ENCODE peak calls at places on chromosomes 5 and 9, in ten cellular contexts. J is sigmoid colon, B is GM23248, R is adrenal gland, I is body of pancreas, P is lung, H is cardiac muscle cell, N is mammary epithelial cell, D is tibial nerve, V is bronchial epithelial cell. T is an unnamed sample.

GRCh38 chr5:179209359-179210150 is 135.7 kb downstream of the ADAMTS2 start:
- DNase-seq in J (no peak), B (peak; percentile 94), R (no peak), I (no peak), P (no peak), H (peak; percentile 60), N (no peak), D (no peak), V (no peak), T (peak; percentile 86)

GRCh38 chr5:144832416-144832815 is 661.7 kb downstream of the KCTD16 start:
- DNase-seq in J (no peak), B (no peak), R (no peak), I (no peak), P (no peak), H (no peak), N (no peak), D (no peak), V (no peak), T (no peak)

GRCh38 chr5:28281381-28281780 is 1243.0 kb upstream of the CDH9 start:
- DNase-seq in J (no peak), B (no peak), R (no peak), I (no peak), P (no peak), H (peak; percentile 25), N (peak; percentile 21), D (no peak), V (peak; percentile 46), T (no peak)

GRCh38 chr9:24036459-24036858 is 210.4 kb upstream of the ELAVL2 start:
- DNase-seq in J (no peak), B (no peak), R (no peak), I (no peak), P (no peak), H (no peak), N (no peak), D (no peak), V (no peak), T (no peak)

GRCh38 chr9:76297721-76298239 is 96.4 kb downstream of the RFK start:
- DNase-seq in J (peak; percentile 85), B (peak; percentile 51), R (no peak), I (no peak), P (no peak), H (peak; percentile 63), N (no peak), D (peak; percentile 18), V (no peak), T (no peak)

GRCh38 chr5:13591621-13592020 is 352.9 kb downstream of the DNAH5 start:
- DNase-seq in J (no peak), B (peak; percentile 79), R (no peak), I (no peak), P (no peak), H (peak; percentile 1), N (peak; percentile 91), D (no peak), V (peak; percentile 93), T (no peak)

GRCh38 chr5:95718203-95718602 is 12.9 kb upstream of the RHOBTB3 start:
- DNase-seq in J (no peak), B (no peak), R (no peak), I (no peak), P (no peak), H (no peak), N (peak; percentile 9), D (no peak), V (peak; percentile 39), T (no peak)

GRCh38 chr5:171429543-171429910 is 10.1 kb downstream of the FGF18 start:
- DNase-seq in J (peak; percentile 56), B (no peak), R (no peak), I (no peak), P (no peak), H (no peak), N (no peak), D (peak; percentile 10), V (no peak), T (no peak)

GRCh38 chr5:129171194-129171944 is 76.8 kb downstream of the ISOC1 start:
- DNase-seq in J (no peak), B (no peak), R (no peak), I (no peak), P (no peak), H (no peak), N (no peak), D (no peak), V (no peak), T (no peak)

GRCh38 chr5:14323466-14323865 is 180.3 kb downstream of the TRIO start:
- DNase-seq in J (no peak), B (no peak), R (no peak), I (no peak), P (no peak), H (no peak), N (no peak), D (no peak), V (no peak), T (no peak)

GRCh38 chr9:105993051-105993854 is 298.9 kb downstream of the TMEM38B start:
- DNase-seq in J (no peak), B (no peak), R (no peak), I (no peak), P (no peak), H (no peak), N (no peak), D (no peak), V (no peak), T (no peak)

GRCh38 chr5:156684216-156684615 is 165.9 kb upstream of the PPP1R2B start:
- DNase-seq in J (no peak), B (no peak), R (no peak), I (no peak), P (no peak), H (no peak), N (no peak), D (no peak), V (no peak), T (no peak)

GRCh38 chr5:156680845-156681244 is 169.2 kb upstream of the PPP1R2B start:
- DNase-seq in J (no peak), B (no peak), R (no peak), I (no peak), P (no peak), H (no peak), N (no peak), D (no peak), V (no peak), T (no peak)

GRCh38 chr5:156686816-156687215 is 163.3 kb upstream of the PPP1R2B start:
- DNase-seq in J (no peak), B (no peak), R (no peak), I (no peak), P (no peak), H (no peak), N (no peak), D (no peak), V (no peak), T (no peak)

GRCh38 chr5:156681276-156681675 is 168.8 kb upstream of the PPP1R2B start:
- DNase-seq in J (no peak), B (no peak), R (no peak), I (no peak), P (no peak), H (no peak), N (no peak), D (no peak), V (no peak), T (no peak)

DNA sequence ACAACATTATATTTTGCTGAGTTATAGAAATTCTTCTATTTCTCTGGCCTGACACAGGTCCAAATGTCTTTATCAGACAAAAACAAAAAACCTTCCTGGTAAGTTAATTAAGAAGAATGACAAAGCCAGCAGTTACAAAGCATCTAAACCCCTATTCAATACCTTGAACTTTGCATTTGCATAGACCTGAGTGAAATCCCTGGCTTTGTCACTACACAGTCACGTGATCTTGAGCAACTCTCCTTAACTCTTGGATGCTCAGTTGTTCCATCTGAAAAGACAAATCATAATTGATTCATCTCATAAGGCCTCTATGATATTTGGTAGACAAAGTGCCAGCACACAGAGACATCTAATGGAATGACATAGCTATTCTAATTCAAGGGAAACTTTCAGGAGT is 166.6 kb upstream of the PPP1R2B start:
- DNase-seq in J (no peak), B (no peak), R (no peak), I (no peak), P (no peak), H (no peak), N (no peak), D (no peak), V (no peak), T (no peak)
- H3K4me3 ChIP-seq in J (no peak overlapping the region), B (no peak overlapping the region), R (no peak overlapping the region), I (no peak overlapping the region), P (no peak overlapping the region), H (no peak overlapping the region), N (no peak overlapping the region), D (no peak overlapping the region), V (no peak overlapping the region), T (no peak overlapping the region)

GRCh38 chr5:177462021-177462670 is 11.3 kb downstream of the DBN1 start:
- DNase-seq in J (no peak), B (no peak), R (no peak), I (no peak), P (no peak), H (no peak), N (no peak), D (no peak), V (no peak), T (no peak)
- H3K36me3 ChIP-seq in J (peaks cover 58% of the 10 kb centered on the region), B (peaks cover 22% of the 10 kb centered on the region), R (no peaks in the 10 kb centered on the region), I (no peaks in the 10 kb centered on the region), P (no peaks in the 10 kb centered on the region), H (peaks cover 40% of the 10 kb centered on the region), N (peaks cover 2% of the 10 kb centered on the region), D (no peaks in the 10 kb centered on the region), V (peaks cover 31% of the 10 kb centered on the region), T (peaks cover 92% of the 10 kb centered on the region)

GRCh38 chr5:151345187-151345807 is 2.1 kb downstream of the SLC36A2 start:
- DNase-seq in J (no peak), B (no peak), R (no peak), I (no peak), P (no peak), H (peak; percentile 7), N (no peak), D (no peak), V (no peak), T (no peak)
- H3K27me3 ChIP-seq in J (no peaks in the 10 kb centered on the region), B (peaks cover 5% of the 10 kb centered on the region), R (peaks cover 12% of the 10 kb centered on the region), I (no peaks in the 10 kb centered on the region), P (no peaks in the 10 kb centered on the region), H (peaks cover 4% of the 10 kb centered on the region), N (peaks cover 4% of the 10 kb centered on the region), D (no peaks in the 10 kb centered on the region), V (peaks cover 16% of the 10 kb centered on the region), T (peaks cover 31% of the 10 kb centered on the region)

GRCh38 chr9:131227112-131228058 is 48.9 kb downstream of the FAM78A start:
- DNase-seq in J (no peak), B (no peak), R (peak; percentile 72), I (no peak), P (no peak), H (peak; percentile 48), N (no peak), D (peak; percentile 31), V (no peak), T (no peak)

GRCh38 chr9:131233556-131233955 is 42.8 kb downstream of the FAM78A start:
- DNase-seq in J (no peak), B (no peak), R (no peak), I (no peak), P (no peak), H (no peak), N (no peak), D (no peak), V (no peak), T (no peak)

GRCh38 chr9:131226226-131226625 is 50.1 kb downstream of the FAM78A start:
- DNase-seq in J (no peak), B (no peak), R (no peak), I (no peak), P (no peak), H (no peak), N (no peak), D (no peak), V (no peak), T (no peak)

GRCh38 chr9:131228096-131228495 is 48.2 kb downstream of the FAM78A start:
- DNase-seq in J (no peak), B (no peak), R (no peak), I (no peak), P (no peak), H (no peak), N (no peak), D (no peak), V (no peak), T (no peak)

GRCh38 chr9:131228988-131229387 is 47.3 kb downstream of the FAM78A start:
- DNase-seq in J (no peak), B (no peak), R (no peak), I (no peak), P (no peak), H (peak; percentile 95), N (no peak), D (no peak), V (no peak), T (no peak)
- H3K4me3 ChIP-seq in J (no peak overlapping the region), B (no peak overlapping the region), R (no peak overlapping the region), I (no peak overlapping the region), P (no peak overlapping the region), H (no peak overlapping the region), N (no peak overlapping the region), D (peak overlapping the region; percentile 40), V (no peak overlapping the region), T (no peak overlapping the region)